ENCODE peak calls at places on chromosomes 7 and 10, in eight cellular contexts. M, N, D, S, L, E, Q and J are unnamed samples.

GRCh38 chr10:34627331-34627730 is 187.8 kb downstream of the PARD3 start:
- DNase-seq in M (no peak), N (no peak), D (no peak), S (no peak), L (no peak), E (no peak), Q (no peak), J (no peak)

GRCh38 chr7:47188653-47189315 is 393.1 kb downstream of the TNS3 start:
- DNase-seq in M (no peak), N (no peak), D (no peak), S (no peak), L (no peak), E (no peak), Q (no peak), J (no peak)

GRCh38 chr10:49207936-49208482 is 19.8 kb upstream of the TMEM273 start:
- DNase-seq in M (no peak), N (no peak), D (no peak), S (no peak), L (no peak), E (no peak), Q (no peak), J (no peak)

GRCh38 chr10:74730246-74730645 is 96.2 kb upstream of the KAT6B start:
- DNase-seq in M (no peak), N (no peak), D (no peak), S (no peak), L (no peak), E (no peak), Q (no peak), J (no peak)

GRCh38 chr7:91636129-91636724 is 244.3 kb downstream of the MTERF1 start:
- DNase-seq in M (peak; percentile 37), N (no peak), D (no peak), S (peak; percentile 56), L (peak; percentile 30), E (no peak), Q (peak; percentile 50), J (peak; percentile 20)

GRCh38 chr7:46003896-46004875 is 83.1 kb upstream of the IGFBP3 start:
- DNase-seq in M (no peak), N (no peak), D (no peak), S (no peak), L (peak; percentile 98), E (no peak), Q (peak; percentile 60), J (no peak)

GRCh38 chr10:74047871-74048270 is 50.0 kb downstream of the VCL start:
- DNase-seq in M (no peak), N (no peak), D (no peak), S (no peak), L (no peak), E (no peak), Q (peak; percentile 47), J (no peak)

GRCh38 chr10:132540456-132540855 is 2.9 kb downstream of the INPP5A start:
- DNase-seq in M (no peak), N (no peak), D (peak; percentile 75), S (no peak), L (no peak), E (peak; percentile 36), Q (peak; percentile 30), J (no peak)

GRCh38 chr10:44054046-44054445 is 330.9 kb downstream of the CXCL12 start:
- DNase-seq in M (no peak), N (no peak), D (no peak), S (no peak), L (no peak), E (no peak), Q (no peak), J (no peak)

GRCh38 chr7:16589895-16590294 is 55.7 kb downstream of the ANKMY2 start:
- DNase-seq in M (no peak), N (no peak), D (no peak), S (no peak), L (no peak), E (no peak), Q (no peak), J (no peak)

GRCh38 chr7:48355346-48355745 is 184.1 kb downstream of the ABCA13 start:
- DNase-seq in M (no peak), N (no peak), D (no peak), S (no peak), L (no peak), E (no peak), Q (no peak), J (no peak)

GRCh38 chr7:7323352-7323751 is 141.0 kb downstream of the C1GALT1 start:
- DNase-seq in M (no peak), N (no peak), D (no peak), S (peak; percentile 60), L (no peak), E (no peak), Q (no peak), J (no peak)

GRCh38 chr7:7323921-7324320 is 141.6 kb downstream of the C1GALT1 start:
- DNase-seq in M (no peak), N (no peak), D (no peak), S (no peak), L (no peak), E (no peak), Q (no peak), J (no peak)

GRCh38 chr7:7318610-7319009 is 136.3 kb downstream of the C1GALT1 start:
- DNase-seq in M (no peak), N (no peak), D (no peak), S (no peak), L (no peak), E (no peak), Q (no peak), J (no peak)

GRCh38 chr7:7324698-7325097 is 142.4 kb downstream of the C1GALT1 start:
- DNase-seq in M (no peak), N (no peak), D (no peak), S (peak; percentile 17), L (no peak), E (no peak), Q (no peak), J (no peak)

DNA sequence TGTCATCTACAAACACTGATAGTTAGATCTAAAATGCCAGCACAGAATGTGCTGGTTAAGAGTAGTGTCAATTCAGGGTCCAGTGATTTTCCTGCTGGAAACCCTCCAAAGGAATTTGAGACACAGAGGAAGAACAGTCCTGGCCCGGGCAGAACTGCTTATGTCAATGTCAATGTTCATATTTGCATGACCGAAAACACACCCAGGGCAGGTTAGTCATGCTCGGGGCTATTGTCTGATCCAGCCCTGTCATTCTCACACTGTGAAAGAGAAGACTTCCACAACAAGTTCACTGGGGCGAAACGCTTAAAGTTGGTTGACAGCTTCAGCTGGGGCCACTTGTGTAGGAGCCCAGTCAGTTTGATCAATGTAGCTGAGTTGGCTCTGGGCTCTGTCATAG is 139.3 kb downstream of the C1GALT1 start:
- DNase-seq in M (peak; percentile 45), N (no peak), D (no peak), S (peak; percentile 90), L (no peak), E (peak; percentile 80), Q (peak; percentile 4), J (no peak)
- H3K4me3 ChIP-seq in M (no peak overlapping the region), N (no peak overlapping the region), D (no peak overlapping the region), S (no peak overlapping the region), L (no peak overlapping the region), E (no peak overlapping the region), Q (no peak overlapping the region), J (no peak overlapping the region)

DNA sequence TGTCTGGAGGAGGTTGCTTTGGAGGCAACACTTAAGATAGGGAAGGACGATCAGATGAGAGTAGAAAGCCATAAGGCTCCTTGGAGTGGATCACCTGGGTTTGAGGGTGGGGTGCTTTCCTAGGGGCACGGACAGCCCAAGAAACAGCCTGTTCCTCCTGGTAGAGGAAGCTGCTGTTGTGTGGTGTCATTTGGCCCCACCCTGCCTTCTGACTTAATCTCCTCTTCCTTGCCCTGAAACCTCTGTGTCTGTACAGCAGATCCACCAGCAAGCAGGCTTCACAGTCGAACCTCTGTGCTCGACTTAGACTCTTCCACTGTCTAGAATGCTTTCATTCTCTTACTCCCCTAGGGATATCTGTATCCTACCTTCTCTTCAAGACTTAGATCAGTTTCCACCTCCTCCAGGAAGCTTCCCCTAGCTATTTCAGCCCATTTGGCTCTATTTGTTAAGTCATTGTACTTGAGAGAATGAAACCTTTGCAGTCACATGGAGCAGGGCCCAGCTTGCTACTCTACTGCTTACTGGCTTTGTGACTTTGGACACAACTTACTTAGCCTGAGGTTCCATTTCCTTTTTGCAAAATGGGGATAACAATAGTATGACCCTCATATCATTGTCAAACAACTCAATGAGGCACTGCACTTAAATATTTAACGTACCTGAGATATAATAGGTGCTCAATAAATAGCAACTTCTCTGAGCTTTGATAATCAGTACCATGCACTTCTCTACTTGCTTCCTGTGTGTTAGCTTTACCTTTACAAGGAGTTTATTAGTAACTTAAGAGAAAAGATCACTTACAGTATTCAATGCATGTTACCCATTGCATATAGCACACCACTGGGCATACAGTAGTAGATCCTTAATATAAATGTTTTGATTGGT is 5.0 kb downstream of the MXI1 start:
- DNase-seq in M (peak; percentile 22), N (no peak), D (peak; percentile 70), S (peak; percentile 55), L (no peak), E (no peak), Q (no peak), J (peak; percentile 63)
- H3K4me3 ChIP-seq in M (no peak overlapping the region), N (peak overlapping the region; percentile 31), D (peak overlapping the region; percentile 41), S (peak overlapping the region; percentile 71), L (no peak overlapping the region), E (no peak overlapping the region), Q (no peak overlapping the region), J (peak overlapping the region; percentile 15)

DNA sequence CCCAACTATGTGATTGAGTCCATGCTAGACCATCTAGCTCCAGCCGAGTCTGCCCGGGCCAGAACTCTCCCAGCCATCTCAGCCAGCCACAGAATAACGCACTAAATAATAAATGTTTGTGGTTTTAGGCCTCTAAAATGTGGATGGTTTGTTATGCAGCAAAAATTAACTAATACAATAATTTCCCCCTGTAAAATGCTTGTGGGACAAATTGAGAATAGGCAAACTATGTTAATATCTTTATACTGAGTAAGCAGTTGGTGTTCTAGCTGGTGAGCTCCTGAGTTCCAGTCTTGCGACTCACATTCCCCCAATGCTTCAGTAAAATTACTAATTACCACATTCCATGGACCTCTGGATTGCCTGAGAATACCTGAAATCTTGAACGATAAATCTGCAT is 316.8 kb upstream of the NFE2L3 start:
- DNase-seq in M (no peak), N (no peak), D (no peak), S (no peak), L (peak; percentile 24), E (no peak), Q (no peak), J (no peak)
- H3K4me3 ChIP-seq in M (no peak overlapping the region), N (no peak overlapping the region), D (no peak overlapping the region), S (no peak overlapping the region), L (no peak overlapping the region), E (no peak overlapping the region), Q (no peak overlapping the region), J (no peak overlapping the region)

GRCh38 chr10:5775705-5776104 is 37.5 kb downstream of the GDI2 start:
- DNase-seq in M (no peak), N (peak; percentile 34), D (peak; percentile 60), S (no peak), L (no peak), E (no peak), Q (no peak), J (peak; percentile 93)

GRCh38 chr10:5779753-5780152 is 33.5 kb downstream of the GDI2 start:
- DNase-seq in M (no peak), N (no peak), D (no peak), S (no peak), L (no peak), E (no peak), Q (no peak), J (no peak)

GRCh38 chr10:5776881-5777197 is 36.4 kb downstream of the GDI2 start:
- DNase-seq in M (no peak), N (no peak), D (no peak), S (no peak), L (peak; percentile 51), E (no peak), Q (peak; percentile 69), J (no peak)

GRCh38 chr10:5774987-5775386 is 38.2 kb downstream of the GDI2 start:
- DNase-seq in M (no peak), N (no peak), D (no peak), S (no peak), L (no peak), E (no peak), Q (no peak), J (no peak)

GRCh38 chr10:5776150-5776880 is 36.9 kb downstream of the GDI2 start:
- DNase-seq in M (no peak), N (no peak), D (no peak), S (no peak), L (no peak), E (no peak), Q (no peak), J (no peak)
- H3K4me3 ChIP-seq in M (no peak overlapping the region), N (no peak overlapping the region), D (no peak overlapping the region), S (no peak overlapping the region), L (no peak overlapping the region), E (no peak overlapping the region), Q (no peak overlapping the region), J (peak overlapping the region; percentile 37)